ENCODE peak calls at places on chromosomes 11 and 22, in seven cellular contexts. U is bronchial epithelial cell; W is activated naive CD8-positive, alpha-beta T cell treated with anti-CD3 and anti-CD28 coated beads, Interleukin-2, amount 50 U/mL, for 24 hours; D is activated CD4-positive, alpha-beta memory T cell treated with anti-CD3 and anti-CD28 coated beads, Interleukin-2, amount 10 ng/mL, durations not matched to agents 7 days and 5 days; O is EH; B is fibroblast of the aortic adventitia; E is activated T-cell treated with anti-CD3 and anti-CD28 coated beads, Interleukin-2, amount 50 U/mL, for 48 hours. L is an unnamed sample.

GRCh38 chr11:130785376-130786110 is 130.7 kb downstream of the SNX19 start:
- DNase-seq in U (peak; percentile 41), W (no peak), D (no peak), O (peak; percentile 63), B (peak; percentile 73), E (no peak), L (no peak)

GRCh38 chr11:119758291-119758690 is 29.3 kb upstream of the NECTIN1 start:
- DNase-seq in U (peak; percentile 37), W (no peak), D (no peak), O (peak; percentile 60), B (peak; percentile 46), E (no peak), L (no peak)

GRCh38 chr11:3002346-3002745 is 10.2 kb upstream of the NAP1L4 start:
- DNase-seq in U (no peak), W (no peak), D (no peak), O (no peak), B (no peak), E (no peak), L (no peak)

GRCh38 chr11:36751251-36751839 is 153.3 kb upstream of the RAG2 start:
- DNase-seq in U (no peak), W (no peak), D (no peak), O (no peak), B (no peak), E (no peak), L (no peak)

GRCh38 chr22:27952779-27953178 is 33.7 kb upstream of the PITPNB start:
- DNase-seq in U (peak; percentile 35), W (no peak), D (no peak), O (peak; percentile 23), B (peak; percentile 16), E (no peak), L (no peak)

GRCh38 chr22:39384750-39385480 is 14.7 kb upstream of the TAB1 start:
- DNase-seq in U (peak; percentile 13), W (no peak), D (no peak), O (peak; percentile 41), B (no peak), E (no peak), L (no peak)

GRCh38 chr22:32545801-32546200 is 71.2 kb downstream of the FBXO7 start:
- DNase-seq in U (peak; percentile 33), W (no peak), D (no peak), O (peak; percentile 79), B (peak; percentile 9), E (no peak), L (no peak)

GRCh38 chr11:74397531-74398243 is 546 bp downstream of the PGM2L1 start:
- DNase-seq in U (peak; percentile 68), W (peak; percentile 36), D (peak; percentile 49), O (peak; percentile 32), B (no peak), E (no peak), L (peak; percentile 49)

GRCh38 chr11:34192481-34193401 is 87.3 kb downstream of the NAT10 start:
- DNase-seq in U (peak; percentile 84), W (no peak), D (peak; percentile 33), O (peak; percentile 96), B (peak; percentile 97), E (peak; percentile 46), L (no peak)

GRCh38 chr22:19036523-19037273 is 85.5 kb downstream of the DGCR2 start:
- DNase-seq in U (no peak), W (no peak), D (no peak), O (peak; percentile 12), B (no peak), E (no peak), L (no peak)

GRCh38 chr22:18010263-18010662 is 14.1 kb downstream of the MICAL3 start:
- DNase-seq in U (no peak), W (no peak), D (no peak), O (no peak), B (no peak), E (no peak), L (no peak)

GRCh38 chr11:94028436-94028835 is 7.3 kb downstream of the HEPHL1 start:
- DNase-seq in U (peak; percentile 98), W (no peak), D (no peak), O (peak; percentile 64), B (peak; percentile 91), E (no peak), L (no peak)

GRCh38 chr22:39719559-39720450 is 149.3 kb downstream of the CACNA1I start:
- DNase-seq in U (no peak), W (no peak), D (no peak), O (no peak), B (no peak), E (no peak), L (no peak)

GRCh38 chr11:1531418-1531817 is 40.7 kb downstream of the DUSP8 start:
- DNase-seq in U (peak; percentile 53), W (no peak), D (no peak), O (no peak), B (peak; percentile 32), E (no peak), L (no peak)

GRCh38 chr11:107648247-107648646 is 57.3 kb downstream of the ELMOD1 start:
- DNase-seq in U (no peak), W (no peak), D (no peak), O (no peak), B (no peak), E (no peak), L (no peak)

GRCh38 chr11:312092-312816 is 1.6 kb upstream of the IFITM1 start:
- DNase-seq in U (no peak), W (peak; percentile 54), D (peak; percentile 53), O (peak; percentile 29), B (peak; percentile 50), E (peak; percentile 69), L (no peak)

GRCh38 chr11:95413021-95413420 is 182.0 kb upstream of the SESN3 start:
- DNase-seq in U (no peak), W (no peak), D (no peak), O (no peak), B (no peak), E (no peak), L (no peak)

GRCh38 chr11:35963911-35964310 is 20.0 kb downstream of the LDLRAD3 start:
- DNase-seq in U (no peak), W (no peak), D (no peak), O (no peak), B (peak; percentile 53), E (no peak), L (no peak)

GRCh38 chr22:36671398-36671797 is 32.2 kb downstream of the CACNG2 start:
- DNase-seq in U (no peak), W (no peak), D (no peak), O (no peak), B (no peak), E (no peak), L (no peak)

GRCh38 chr11:68471360-68472340 is 11.1 kb downstream of the PPP6R3 start:
- DNase-seq in U (peak; percentile 50), W (peak; percentile 62), D (peak; percentile 79), O (peak; percentile 48), B (peak; percentile 30), E (peak; percentile 75), L (peak; percentile 57)

GRCh38 chr11:11505190-11505589 is 116.6 kb downstream of the GALNT18 start:
- DNase-seq in U (no peak), W (no peak), D (no peak), O (no peak), B (no peak), E (no peak), L (no peak)

GRCh38 chr22:50523458-50523805 is 2.0 kb downstream of the SCO2 start:
- DNase-seq in U (no peak), W (no peak), D (no peak), O (no peak), B (no peak), E (no peak), L (no peak)

GRCh38 chr11:57778318-57779037 is 16.9 kb downstream of the CTNND1 start:
- DNase-seq in U (peak; percentile 93), W (no peak), D (no peak), O (peak; percentile 99), B (peak; percentile 97), E (no peak), L (no peak)

GRCh38 chr11:123179571-123179970 is 15.5 kb downstream of the CLMP start:
- DNase-seq in U (no peak), W (no peak), D (no peak), O (no peak), B (no peak), E (no peak), L (no peak)

GRCh38 chr11:111421251-111421650 is 42.2 kb upstream of the POU2AF1 start:
- DNase-seq in U (no peak), W (no peak), D (no peak), O (no peak), B (no peak), E (no peak), L (no peak)

GRCh38 chr22:30947821-30948454 is 20.6 kb downstream of the MORC2 start:
- DNase-seq in U (peak; percentile 70), W (no peak), D (no peak), O (peak; percentile 66), B (peak; percentile 79), E (no peak), L (peak; percentile 37)

GRCh38 chr11:92475824-92476223 is 251.2 kb downstream of the FAT3 start:
- DNase-seq in U (no peak), W (no peak), D (no peak), O (no peak), B (no peak), E (no peak), L (no peak)

GRCh38 chr11:76770642-76771445 is 12.3 kb upstream of the TSKU start:
- DNase-seq in U (peak; percentile 52), W (no peak), D (no peak), O (peak; percentile 99), B (peak; percentile 89), E (no peak), L (no peak)

GRCh38 chr11:8384199-8384821 is 120.6 kb upstream of the LMO1 start:
- DNase-seq in U (peak; percentile 17), W (no peak), D (no peak), O (peak; percentile 47), B (peak; percentile 27), E (no peak), L (no peak)

L was measured in GM13976.